ENCODE peak calls at places on chromosome 21, in five cellular contexts. Z is EH; X is activated CD4-positive, alpha-beta memory T cell treated with anti-CD3 and anti-CD28 coated beads, Interleukin-2, amount 10 ng/mL, durations not matched to agents 7 days and 5 days; L is hypothalamus; P is NCI-H1694 treated with DMSO at 0.1 percent for 48 hours. R is an unnamed sample.

GRCh38 chr21:29658177-29658933 is 281.4 kb downstream of the GRIK1 start:
- DNase-seq in X (no peak), L (no peak), Z (no peak), P (no peak), R (no peak)

GRCh38 chr21:31351438-31351837 is 7.4 kb upstream of the TIAM1 start:
- DNase-seq in X (no peak), L (no peak), P (no peak), Z (peak; percentile 52), R (no peak)

GRCh38 chr21:39377444-39378050 is 28.7 kb upstream of the HMGN1 start:
- DNase-seq in L (no peak), Z (no peak), P (no peak), X (no peak), R (no peak)

GRCh38 chr21:46220275-46220810 is 8.2 kb downstream of the LSS start:
- DNase-seq in Z (no peak), P (no peak), X (no peak), L (no peak), R (no peak)

GRCh38 chr21:27168084-27168483 is 201.2 kb upstream of the ADAMTS5 start:
- DNase-seq in Z (peak; percentile 16), P (no peak), L (no peak), X (no peak), R (no peak)

GRCh38 chr21:33078907-33079582 is 9.1 kb downstream of the OLIG1 start:
- DNase-seq in L (no peak), P (no peak), Z (peak; percentile 43), X (peak; percentile 53), R (peak; percentile 79)

GRCh38 chr21:42790520-42790919 is 88.8 kb downstream of the WDR4 start:
- DNase-seq in L (no peak), Z (no peak), X (no peak), P (no peak), R (no peak)

GRCh38 chr21:41366522-41367151 is 4.8 kb downstream of the MX2 start:
- DNase-seq in L (no peak), Z (peak; percentile 74), P (no peak), X (no peak), R (peak; percentile 88)

GRCh38 chr21:30623362-30623761 is 2.9 kb downstream of the KRTAP20-4 start:
- DNase-seq in Z (no peak), X (no peak), P (no peak), L (no peak), R (no peak)

GRCh38 chr21:45401054-45401518 is 3.9 kb upstream of the COL18A1 start:
- DNase-seq in L (no peak), X (no peak), P (no peak), Z (no peak), R (no peak)

GRCh38 chr21:42820513-42821465 is 58.5 kb downstream of the WDR4 start:
- DNase-seq in P (no peak), L (no peak), X (no peak), Z (no peak), R (no peak)

GRCh38 chr21:19553930-19554615 is 1150.5 kb upstream of the TMPRSS15 start:
- DNase-seq in P (no peak), X (no peak), Z (no peak), L (no peak), R (no peak)

GRCh38 chr21:43618940-43619339 is 40.3 kb downstream of the HSF2BP start:
- DNase-seq in P (no peak), L (no peak), X (no peak), Z (no peak), R (no peak)

GRCh38 chr21:34180826-34181359 is 107.5 kb downstream of the MRPS6 start:
- DNase-seq in L (no peak), X (no peak), P (no peak), Z (no peak), R (no peak)

GRCh38 chr21:45336870-45337269 is 49.2 kb upstream of the POFUT2 start:
- DNase-seq in L (no peak), X (no peak), P (no peak), Z (peak; percentile 73), R (no peak)

GRCh38 chr21:45420061-45420521 is 15.1 kb downstream of the COL18A1 start:
- DNase-seq in P (no peak), L (no peak), Z (no peak), X (no peak), R (no peak)

GRCh38 chr21:40997831-40998230 is 150.9 kb upstream of the DSCAM start:
- DNase-seq in X (no peak), L (no peak), Z (no peak), P (no peak), R (no peak)

GRCh38 chr21:46243865-46244490 is 15.4 kb upstream of the LSS start:
- DNase-seq in P (no peak), Z (no peak), L (no peak), X (no peak), R (no peak)

GRCh38 chr21:35989185-35989735 is 71.1 kb downstream of the SETD4 start:
- DNase-seq in P (no peak), L (no peak), Z (no peak), X (no peak), R (peak; percentile 57)